ENCODE peak calls at places on chromosomes 6 and 20, in ten cellular contexts. E is fibroblast of mammary gland; Z is neural crest cell; S is stimulated activated CD4-positive, alpha-beta T cell treated with anti-CD3 and anti-CD28 coated beads, Interleukin-4, amount 100 ng/mL, for 24 hours; H is HS-27A; M is CD8-positive, alpha-beta memory T cell; J is cardiac septum; R is NCI-H1092 treated with DMSO at 0.1 percent for 48 hours; Q is AG10803; C is amniotic stem cell. F is an unnamed sample.

GRCh38 chr20:57693002-57693582 is 16.7 kb downstream of the PMEPA1 start:
- DNase-seq in E (no peak), Z (no peak), S (no peak), H (no peak), M (no peak), J (no peak), R (no peak), Q (no peak), C (no peak), F (peak)

GRCh38 chr6:82959385-82959941 is 106.2 kb downstream of the UBE3D start:
- DNase-seq in E (peak), Z (no peak), S (no peak), H (peak), M (no peak), J (no peak), R (no peak), Q (peak), C (no peak), F (no peak)

GRCh38 chr6:109153752-109154151 is 58.4 kb downstream of the CEP57L1 start:
- DNase-seq in E (no peak), Z (no peak), S (no peak), H (no peak), M (no peak), J (no peak), R (no peak), Q (no peak), C (no peak), F (no peak)

GRCh38 chr6:97282726-97283617 is at the start of gene MMS22L:
- DNase-seq in E (peak), Z (peak), S (peak), H (peak), M (peak), J (peak), R (peak), Q (peak), C (peak), F (peak)

GRCh38 chr20:20212675-20213096 is 155.2 kb upstream of the INSM1 start:
- DNase-seq in E (no peak), Z (no peak), S (no peak), H (no peak), M (no peak), J (no peak), R (peak), Q (no peak), C (no peak), F (no peak)

GRCh38 chr6:1736346-1737105 is 126.8 kb downstream of the FOXC1 start:
- DNase-seq in E (no peak), Z (no peak), S (no peak), H (no peak), M (no peak), J (no peak), R (no peak), Q (no peak), C (no peak), F (no peak)

GRCh38 chr6:119036076-119036475 is 42.4 kb downstream of the FAM184A start:
- DNase-seq in E (no peak), Z (no peak), S (no peak), H (no peak), M (no peak), J (no peak), R (no peak), Q (no peak), C (no peak), F (no peak)

GRCh38 chr6:81909981-81910910 is 157.8 kb upstream of the TENT5A start:
- DNase-seq in E (no peak), Z (no peak), S (no peak), H (no peak), M (no peak), J (no peak), R (no peak), Q (peak), C (no peak), F (no peak)

GRCh38 chr20:46767127-46767761 is 57.8 kb downstream of the SLC2A10 start:
- DNase-seq in E (peak), Z (peak), S (peak), H (no peak), M (no peak), J (no peak), R (peak), Q (peak), C (peak), F (peak)

GRCh38 chr20:6212903-6213302 is 90.1 kb upstream of the FERMT1 start:
- DNase-seq in E (no peak), Z (no peak), S (no peak), H (no peak), M (no peak), J (no peak), R (no peak), Q (no peak), C (no peak), F (no peak)

GRCh38 chr20:44208165-44208564 is 2.4 kb downstream of the OSER1 start:
- DNase-seq in E (no peak), Z (no peak), S (no peak), H (no peak), M (no peak), J (no peak), R (no peak), Q (no peak), C (no peak), F (peak)

GRCh38 chr20:63132715-63133471 is 83.0 kb downstream of the YTHDF1 start:
- DNase-seq in E (no peak), Z (no peak), S (no peak), H (no peak), M (no peak), J (peak), R (no peak), Q (no peak), C (no peak), F (no peak)

GRCh38 chr6:125789167-125789566 is 1.6 kb upstream of the NCOA7 start:
- DNase-seq in E (no peak), Z (no peak), S (no peak), H (no peak), M (no peak), J (no peak), R (no peak), Q (no peak), C (no peak), F (no peak)

GRCh38 chr6:5930968-5931367 is 75.8 kb downstream of the NRN1 start:
- DNase-seq in E (no peak), Z (no peak), S (no peak), H (no peak), M (no peak), J (no peak), R (no peak), Q (no peak), C (no peak), F (no peak)

GRCh38 chr6:2865270-2866182 is 23.9 kb upstream of the SERPINB1 start:
- DNase-seq in E (peak), Z (no peak), S (no peak), H (no peak), M (no peak), J (no peak), R (no peak), Q (peak), C (no peak), F (peak)

GRCh38 chr6:117222861-117223260 is 42.5 kb upstream of the VGLL2 start:
- DNase-seq in E (no peak), Z (no peak), S (no peak), H (no peak), M (no peak), J (no peak), R (no peak), Q (no peak), C (no peak), F (no peak)

GRCh38 chr6:91633374-91634184 is 1046.7 kb upstream of the MAP3K7 start:
- DNase-seq in E (no peak), Z (no peak), S (no peak), H (no peak), M (no peak), J (no peak), R (no peak), Q (no peak), C (no peak), F (peak)

GRCh38 chr6:111737065-111737521 is 131.4 kb upstream of the TRAF3IP2 start:
- DNase-seq in E (peak), Z (no peak), S (peak), H (no peak), M (no peak), J (no peak), R (no peak), Q (peak), C (no peak), F (no peak)

GRCh38 chr20:44264287-44264686 is 17.2 kb downstream of the GDAP1L1 start:
- DNase-seq in E (no peak), Z (no peak), S (no peak), H (no peak), M (no peak), J (no peak), R (no peak), Q (no peak), C (no peak), F (no peak)

GRCh38 chr20:4910951-4911350 is 90.4 kb downstream of the SLC23A2 start:
- DNase-seq in E (no peak), Z (no peak), S (no peak), H (no peak), M (no peak), J (no peak), R (no peak), Q (no peak), C (no peak), F (no peak)

GRCh38 chr20:47029845-47030244 is 135.2 kb downstream of the EYA2 start:
- DNase-seq in E (no peak), Z (no peak), S (no peak), H (no peak), M (no peak), J (no peak), R (no peak), Q (no peak), C (no peak), F (no peak)

GRCh38 chr6:1575213-1576041 is 34.3 kb upstream of the FOXC1 start:
- DNase-seq in E (peak), Z (no peak), S (no peak), H (no peak), M (no peak), J (no peak), R (no peak), Q (peak), C (no peak), F (no peak)

F was measured in small intestine.